ENCODE peak calls at places on chromosome 22, in ten cellular contexts. A is NCI-H2029; U is stimulated activated CD8-positive, alpha-beta memory T cell treated with anti-CD3 and anti-CD28 coated beads, Interleukin-2, amount 100 ng/mL, for 48 hours; I is A673; F is DMS79 treated with DMSO at 0.1 percent for 48 hours; D is pons; B is activated naive CD4-positive, alpha-beta T cell treated with anti-CD3 and anti-CD28 coated beads, Interleukin-2, amount 50 U/mL, for 16 hours; V is aorta; K is OCI-M1; O is astrocyte of the spinal cord. G is an unnamed sample.

GRCh38 chr22:50400406-50400805 is 57.3 kb downstream of the PPP6R2 start:
- DNase-seq in V (no peak), U (no peak), O (no peak), A (no peak), D (no peak), B (no peak), I (no peak), F (no peak), K (no peak), G (no peak)

GRCh38 chr22:40428796-40429195 is 58.4 kb downstream of the SGSM3 start:
- DNase-seq in K (no peak), D (no peak), F (no peak), A (no peak), V (no peak), I (no peak), O (no peak), B (no peak), U (no peak), G (no peak)

GRCh38 chr22:31585161-31585859 is 76.7 kb downstream of the PISD start:
- DNase-seq in F (no peak), D (no peak), B (no peak), A (no peak), O (peak), U (no peak), I (no peak), V (no peak), K (peak), G (no peak)

GRCh38 chr22:24230911-24231656 is 13.8 kb downstream of the GGT5 start:
- DNase-seq in U (peak), F (no peak), D (no peak), I (peak), K (peak), B (peak), A (peak), O (no peak), V (peak), G (no peak)

GRCh38 chr22:48257690-48258065 is 1495.2 kb downstream of the TBC1D22A start:
- DNase-seq in O (no peak), I (peak), U (no peak), K (no peak), F (no peak), A (no peak), D (no peak), B (no peak), V (no peak), G (no peak)

GRCh38 chr22:45535400-45535799 is 32.7 kb downstream of the FBLN1 start:
- DNase-seq in D (no peak), K (no peak), O (no peak), V (no peak), B (no peak), A (no peak), U (no peak), I (no peak), F (no peak), G (no peak)

GRCh38 chr22:24502540-24502939 is 7.4 kb downstream of the UPB1 start:
- DNase-seq in A (no peak), U (no peak), B (no peak), F (no peak), D (no peak), O (no peak), V (no peak), K (no peak), I (no peak), G (no peak)

GRCh38 chr22:19461506-19461905 is 14.0 kb upstream of the C22orf39 start:
- DNase-seq in K (no peak), F (no peak), B (no peak), O (no peak), A (no peak), V (no peak), U (no peak), I (no peak), D (no peak), G (no peak)

GRCh38 chr22:17380711-17381087 is 11.4 kb downstream of the CECR2 start:
- DNase-seq in B (no peak), F (no peak), I (no peak), K (no peak), V (no peak), O (no peak), A (no peak), D (no peak), U (no peak), G (no peak)

GRCh38 chr22:23240639-23241389 is 60.5 kb downstream of the BCR start:
- DNase-seq in F (no peak), A (no peak), V (no peak), D (no peak), I (peak), K (peak), U (no peak), O (no peak), B (peak), G (no peak)

GRCh38 chr22:22666307-22667091 is 22.1 kb downstream of the GGTLC2 start:
- DNase-seq in O (peak), I (peak), U (no peak), D (no peak), F (no peak), V (no peak), B (no peak), A (no peak), K (peak), G (no peak)

GRCh38 chr22:36773935-36774334 is 2.0 kb downstream of the IFT27 start:
- DNase-seq in D (peak), K (peak), V (no peak), F (no peak), U (no peak), A (no peak), O (peak), B (no peak), I (peak), G (no peak)

GRCh38 chr22:19871023-19871844 is 16.6 kb upstream of the GNB1L start:
- DNase-seq in I (no peak), D (no peak), V (peak), K (no peak), U (no peak), B (peak), A (no peak), F (no peak), O (no peak), G (no peak)

GRCh38 chr22:24768537-24769374 is 5.8 kb downstream of the PIWIL3 start:
- DNase-seq in F (peak), D (peak), A (peak), B (peak), K (peak), V (no peak), U (no peak), O (peak), I (peak), G (peak)

GRCh38 chr22:33544707-33545106 is 375.6 kb downstream of the LARGE1 start:
- DNase-seq in I (no peak), O (no peak), F (no peak), U (no peak), V (no peak), B (no peak), D (no peak), A (no peak), K (no peak), G (peak)

GRCh38 chr22:32042924-32043323 is at the start of gene SLC5A1:
- DNase-seq in O (no peak), V (no peak), K (no peak), F (peak), I (no peak), B (no peak), D (no peak), A (peak), U (no peak), G (no peak)

GRCh38 chr22:31291716-31292644 is at the start of gene PIK3IP1:
- DNase-seq in I (peak), F (peak), K (peak), O (peak), V (peak), D (peak), U (peak), A (peak), B (peak), G (peak)

GRCh38 chr22:39232246-39232645 is 12.5 kb downstream of the PDGFB start:
- DNase-seq in A (no peak), B (no peak), V (no peak), D (no peak), I (no peak), K (no peak), F (no peak), U (no peak), O (no peak), G (no peak)

GRCh38 chr22:37559901-37560681 is at the start of gene CDC42EP1:
- DNase-seq in O (peak), U (no peak), F (no peak), K (no peak), I (no peak), B (peak), A (no peak), D (peak), V (peak), G (peak)

GRCh38 chr22:38886333-38886732 is 14.3 kb upstream of the CBX6 start:
- DNase-seq in A (no peak), U (no peak), V (no peak), D (no peak), I (no peak), F (no peak), O (no peak), K (no peak), B (no peak), G (no peak)

GRCh38 chr22:39651783-39652058 is 81.2 kb downstream of the CACNA1I start:
- DNase-seq in O (no peak), V (no peak), U (no peak), D (no peak), K (no peak), A (no peak), I (no peak), B (no peak), F (no peak), G (no peak)

GRCh38 chr22:50691521-50691920 is 18.9 kb downstream of the SHANK3 start:
- DNase-seq in U (no peak), O (peak), V (no peak), D (no peak), A (no peak), I (peak), K (peak), F (no peak), B (peak), G (no peak)

GRCh38 chr22:37290737-37291136 is 8.4 kb downstream of the CYTH4 start:
- DNase-seq in B (no peak), D (no peak), K (no peak), O (no peak), U (no peak), V (no peak), A (no peak), F (no peak), I (no peak), G (peak)

GRCh38 chr22:30253205-30253852 is 6.8 kb upstream of the LIF start:
- DNase-seq in I (no peak), K (no peak), U (no peak), D (peak), F (no peak), V (peak), B (no peak), O (peak), A (peak), G (no peak)